ENCODE peak calls at places on chromosome 20, in four cellular contexts. T, K, V and G are unnamed samples.

GRCh38 chr20:25065625-25066338 is 7.8 kb upstream of the ACSS1 start:
- DNase-seq in T (peak), K (peak), V (peak), G (no peak)

GRCh38 chr20:24364464-24364863 is 105.0 kb upstream of the SYNDIG1 start:
- DNase-seq in T (no peak), K (no peak), V (no peak), G (no peak)

GRCh38 chr20:55437778-55438417 is 567.4 kb downstream of the CBLN4 start:
- DNase-seq in T (no peak), K (no peak), V (no peak), G (no peak)

GRCh38 chr20:62317167-62317655 is 14.4 kb downstream of the ADRM1 start:
- DNase-seq in T (no peak), K (no peak), V (no peak), G (no peak)

GRCh38 chr20:62434098-62434497 is 6.8 kb upstream of the RBBP8NL start:
- DNase-seq in T (no peak), K (no peak), V (no peak), G (no peak)

GRCh38 chr20:44461142-44461802 is 14.4 kb upstream of the TTPAL start:
- DNase-seq in T (no peak), K (no peak), V (no peak), G (no peak)

GRCh38 chr20:25247100-25247665 is 702 bp upstream of the PYGB start:
- DNase-seq in T (peak), K (peak), V (peak), G (no peak)

GRCh38 chr20:14775778-14776177 is 438.4 kb upstream of the FLRT3 start:
- DNase-seq in T (peak), K (peak), V (peak), G (peak)

GRCh38 chr20:17643531-17644188 is 38.4 kb downstream of the RRBP1 start:
- DNase-seq in T (no peak), K (no peak), V (no peak), G (no peak)

GRCh38 chr20:10603971-10604864 is 69.6 kb downstream of the JAG1 start:
- DNase-seq in T (peak), K (peak), V (peak), G (no peak)

GRCh38 chr20:1377984-1378742 is 14.7 kb downstream of the FKBP1A start:
- DNase-seq in T (peak), K (no peak), V (no peak), G (peak)

DNA sequence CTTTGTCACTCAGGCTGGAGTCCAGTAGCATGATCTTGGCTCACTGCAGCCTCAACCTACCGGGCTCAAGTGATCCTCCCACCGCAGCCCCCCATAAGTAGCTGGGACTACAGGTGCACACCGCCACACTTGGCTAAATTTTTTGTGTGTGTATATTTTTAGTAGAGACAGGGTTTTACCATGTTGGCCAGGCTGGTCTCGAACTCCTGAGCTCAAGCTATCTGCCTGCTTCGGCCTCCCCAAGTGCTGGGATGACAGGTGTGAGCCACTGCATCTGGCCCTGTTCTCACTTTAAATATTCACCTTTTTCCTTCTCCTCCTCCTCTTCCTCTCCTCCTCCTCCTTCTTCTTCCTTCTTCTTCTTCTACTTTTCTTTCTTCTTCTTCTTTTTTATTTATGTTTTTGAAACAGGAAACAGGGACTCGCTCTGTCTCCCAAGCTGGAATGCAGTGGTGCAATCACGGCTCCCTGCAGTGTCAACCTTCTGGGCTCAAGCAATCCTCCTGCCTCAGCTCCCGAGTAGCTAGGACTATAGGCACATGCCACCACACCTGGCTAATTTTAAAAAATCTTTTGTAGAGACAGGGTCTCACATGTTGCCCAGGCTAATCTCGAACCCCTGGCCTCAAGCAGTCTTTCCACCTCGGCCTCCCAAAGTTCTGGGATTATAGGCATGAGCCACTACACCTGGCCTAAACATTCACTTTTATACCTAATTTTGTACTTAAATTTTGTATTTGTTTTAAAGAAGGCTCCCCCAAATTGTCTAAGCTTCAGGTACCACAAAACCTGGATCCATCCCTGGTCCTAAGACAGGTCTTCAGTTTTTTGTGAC is 47.2 kb upstream of the NCOA3 start:
- DNase-seq in T (no peak), K (no peak), V (no peak), G (no peak)
- H3K27ac ChIP-seq in T (no peak), K (no peak), V (no peak), G (peak)

DNA sequence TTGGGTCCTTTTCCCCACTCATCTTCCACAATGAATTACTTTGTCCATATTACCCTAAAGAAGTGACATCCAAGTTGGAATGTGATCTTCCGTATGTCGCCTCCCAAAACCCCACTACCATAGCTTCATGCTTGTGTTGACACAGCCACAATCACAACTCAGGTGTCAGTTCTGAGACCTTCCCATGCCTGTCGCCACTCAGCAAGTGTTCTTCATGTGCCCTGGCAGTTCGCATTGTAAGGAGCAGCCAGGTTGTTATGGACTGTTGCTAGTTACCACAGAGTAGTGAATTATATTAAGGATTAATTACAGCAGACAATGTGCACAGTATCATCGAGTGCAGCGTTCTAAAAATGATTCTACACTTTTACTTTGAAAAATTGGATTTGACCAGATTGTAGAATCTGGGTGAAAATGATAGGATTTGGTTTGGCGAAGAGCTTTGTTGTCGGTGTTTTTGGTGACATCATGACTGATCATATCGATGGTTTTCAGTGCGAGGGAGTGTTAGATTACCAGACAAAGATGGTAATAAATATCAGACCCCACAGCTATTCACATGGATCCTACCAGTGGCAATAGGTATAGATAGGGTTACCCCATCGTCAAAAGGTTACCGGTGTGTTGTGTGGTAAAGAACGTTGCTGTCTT is 1.7 kb downstream of the PCMTD2 start:
- DNase-seq in T (no peak), K (no peak), V (no peak), G (no peak)
- H3K27ac ChIP-seq in T (no peak), K (peak), V (no peak), G (no peak)

GRCh38 chr20:41293269-41294037 is 24.1 kb downstream of the ZHX3 start:
- DNase-seq in T (no peak), K (no peak), V (no peak), G (no peak)
- H3K27ac ChIP-seq in T (no peak), K (peak), V (no peak), G (no peak)

GRCh38 chr20:32450484-32451061 is 92.4 kb downstream of the ASXL1 start:
- DNase-seq in T (no peak), K (no peak), V (peak), G (no peak)
- H3K27ac ChIP-seq in T (no peak), K (no peak), V (peak), G (no peak)

GRCh38 chr20:4957939-4958362 is 43.4 kb downstream of the SLC23A2 start:
- DNase-seq in T (no peak), K (no peak), V (no peak), G (no peak)

GRCh38 chr20:4957187-4957586 is 44.1 kb downstream of the SLC23A2 start:
- DNase-seq in T (no peak), K (no peak), V (no peak), G (no peak)

GRCh38 chr20:4962257-4962855 is 39.0 kb downstream of the SLC23A2 start:
- DNase-seq in T (no peak), K (no peak), V (no peak), G (no peak)

GRCh38 chr20:4959582-4959981 is 41.7 kb downstream of the SLC23A2 start:
- DNase-seq in T (peak), K (no peak), V (no peak), G (no peak)

GRCh38 chr20:4961746-4962145 is 39.6 kb downstream of the SLC23A2 start:
- DNase-seq in T (no peak), K (no peak), V (no peak), G (no peak)
- H3K27ac ChIP-seq in T (no peak), K (no peak), V (peak), G (no peak)

DNA sequence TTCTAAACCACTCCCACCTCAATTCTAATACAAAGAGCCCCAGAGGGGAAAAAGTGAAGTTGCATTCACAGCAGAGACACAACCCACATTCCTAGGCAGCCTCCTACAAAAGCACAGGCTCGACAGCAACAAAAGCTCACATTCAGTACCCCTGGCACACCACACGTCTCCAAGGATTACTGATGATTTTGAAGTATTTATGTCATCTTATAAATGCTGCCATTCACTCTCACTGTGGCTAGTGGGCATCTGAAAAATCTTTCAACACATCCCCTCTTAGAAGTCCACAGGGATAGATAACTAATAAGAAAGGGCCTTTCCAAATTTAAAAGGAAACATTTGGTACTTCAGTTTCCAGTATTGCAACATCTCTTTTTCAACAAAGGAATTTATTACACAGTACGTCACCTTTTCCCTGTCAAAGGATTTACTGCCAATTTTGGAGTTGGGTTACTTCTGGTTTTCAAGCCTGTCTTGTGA is 146.7 kb downstream of the TASP1 start:
- DNase-seq in T (no peak), K (no peak), V (no peak), G (no peak)
- H3K27ac ChIP-seq in T (no peak), K (no peak), V (no peak), G (peak)

DNA sequence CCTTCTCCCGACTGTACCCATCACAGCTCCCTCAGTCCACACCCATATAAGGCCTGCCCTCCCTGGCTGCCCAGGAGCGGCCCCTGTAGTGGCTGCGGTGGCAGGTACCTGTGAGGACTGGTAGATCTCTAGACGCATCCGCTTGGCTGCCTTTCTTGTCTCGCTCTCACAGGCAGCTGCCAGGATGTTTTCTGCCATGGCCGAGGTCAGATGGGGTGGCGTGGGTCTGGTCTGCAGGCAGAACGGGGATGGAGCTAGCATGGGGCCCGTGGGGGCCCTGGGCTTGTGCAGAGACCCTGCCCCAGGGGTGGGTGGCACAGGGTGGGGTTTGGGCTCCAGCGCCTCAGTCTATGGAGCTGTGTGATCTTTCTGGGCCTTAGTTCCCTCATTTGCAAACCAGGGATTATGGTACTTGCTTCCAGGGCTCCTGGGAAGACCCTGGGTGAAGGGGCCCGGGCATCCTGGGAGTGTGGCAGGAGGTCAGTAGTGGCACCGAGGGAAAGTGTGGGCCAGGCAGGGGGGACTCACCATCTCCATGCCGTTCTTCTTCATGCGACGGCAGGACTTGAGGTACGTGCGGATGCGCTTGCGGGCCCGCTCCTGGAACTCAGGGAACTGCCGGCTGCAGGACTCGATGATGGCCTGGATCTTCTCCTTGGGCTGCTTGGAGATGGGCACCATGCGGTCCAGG is 94.8 kb downstream of the ASXL1 start:
- DNase-seq in T (no peak), K (peak), V (peak), G (no peak)
- H3K27ac ChIP-seq in T (no peak), K (no peak), V (no peak), G (no peak)